ENCODE peak calls at places on chromosomes 3 and 15, in four cellular contexts. W is HCT116, Z is K562, L is HepG2. P is an unnamed sample.

GRCh38 chr3:33417051-33417673 is 23.0 kb downstream of the UBP1 start:
- DNase-seq in L (no peak), W (no peak), Z (no peak), P (no peak)

GRCh38 chr3:39383913-39384664 is 919 bp downstream of the SLC25A38 start:
- DNase-seq in W (peak), L (peak), Z (peak), P (no peak)

GRCh38 chr3:185335799-185336198 is 27.1 kb upstream of the MAP3K13 start:
- DNase-seq in W (peak), L (peak), Z (no peak), P (peak)

GRCh38 chr3:185402561-185402960 is 39.6 kb downstream of the MAP3K13 start:
- DNase-seq in W (no peak), Z (no peak), L (no peak), P (no peak)

GRCh38 chr3:15271030-15271429 is 61.4 kb downstream of the SH3BP5 start:
- DNase-seq in L (no peak), Z (no peak), W (no peak), P (no peak)

GRCh38 chr3:186821429-186822367 is 15.4 kb upstream of the RFC4 start:
- DNase-seq in L (peak), W (peak), Z (peak), P (peak)

GRCh38 chr3:189270248-189270832 is 98.6 kb downstream of the TPRG1 start:
- DNase-seq in Z (no peak), L (peak), W (peak), P (peak)

GRCh38 chr15:40782609-40783227 is 12.9 kb downstream of the C15orf62 start:
- DNase-seq in W (peak), L (peak), Z (peak), P (peak)

GRCh38 chr3:186109897-186110803 is 1.3 kb upstream of the ETV5 start:
- DNase-seq in W (no peak), Z (peak), L (no peak), P (no peak)

GRCh38 chr3:10697918-10698317 is 118.1 kb upstream of the SLC6A11 start:
- DNase-seq in Z (peak), L (no peak), W (peak), P (no peak)

DNA sequence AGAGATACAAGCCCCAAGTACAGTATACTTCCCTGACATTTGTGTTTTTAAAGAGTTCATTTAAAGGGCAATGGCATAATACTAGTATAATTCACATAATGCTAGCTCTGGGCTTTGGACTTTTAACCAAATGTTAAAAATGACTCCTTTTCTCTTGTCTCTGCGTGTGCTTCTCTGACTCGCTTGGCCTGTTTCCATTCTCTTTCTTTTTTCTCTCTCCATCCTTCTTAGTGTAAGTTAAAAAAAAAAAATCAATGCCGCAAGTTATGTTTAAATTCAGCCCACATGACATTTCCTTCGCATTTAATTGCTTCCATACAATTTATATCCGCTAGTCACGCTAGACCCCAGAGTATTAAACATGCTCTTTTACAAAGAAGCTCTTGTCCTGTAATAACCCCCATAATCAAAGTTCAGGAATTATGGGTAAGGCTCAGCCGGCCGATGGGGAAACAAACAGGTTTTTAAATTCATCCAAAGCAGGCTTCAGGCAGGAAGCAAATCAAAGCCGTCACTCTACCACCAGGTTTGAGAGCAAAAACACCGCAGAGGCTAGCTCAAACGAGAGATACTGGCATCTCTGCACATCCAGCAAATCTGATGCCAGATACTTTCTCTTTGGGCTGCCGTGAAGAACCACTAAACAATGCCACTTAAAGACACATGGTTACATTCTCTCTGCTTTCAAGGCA is 19.3 kb downstream of the WWTR1 start:
- DNase-seq in W (no peak), Z (no peak), L (no peak), P (no peak)
- H3K27ac ChIP-seq in W (no peak), Z (no peak), L (peak), P (peak)

DNA sequence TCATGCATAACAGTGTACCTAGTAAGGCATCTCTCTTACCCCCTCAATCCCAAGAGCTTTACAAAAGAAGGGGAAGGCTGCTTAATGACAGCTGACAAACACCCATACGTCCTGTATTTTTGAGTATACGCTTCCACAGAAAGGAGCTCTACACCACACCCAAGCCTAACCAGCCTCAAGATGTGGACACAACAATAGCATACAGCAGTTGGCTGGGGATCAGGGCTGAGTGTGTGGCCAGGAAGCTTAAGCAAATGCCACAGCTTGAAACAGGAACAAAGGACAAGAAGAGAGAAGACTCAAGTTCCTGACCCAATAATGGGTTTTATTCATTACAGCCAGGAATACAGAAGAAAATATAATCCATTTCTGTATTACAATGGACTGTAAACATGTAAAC is 6.9 kb downstream of the HEXA start:
- DNase-seq in L (no peak), Z (no peak), W (no peak), P (no peak)
- TF ChIP-seq TCF7L2 in L (no peak), Z (no peak), W (no peak), P (no peak)

GRCh38 chr3:177318559-177318958 is 121.3 kb upstream of the TBL1XR1 start:
- DNase-seq in W (no peak), L (no peak), Z (no peak), P (no peak)

GRCh38 chr3:177321819-177322218 is 124.5 kb upstream of the TBL1XR1 start:
- DNase-seq in W (no peak), L (no peak), Z (no peak), P (no peak)

GRCh38 chr3:177320765-177321247 is 123.5 kb upstream of the TBL1XR1 start:
- DNase-seq in L (no peak), W (no peak), Z (no peak), P (no peak)

GRCh38 chr3:177317247-177317646 is 120.0 kb upstream of the TBL1XR1 start:
- DNase-seq in W (no peak), Z (no peak), L (no peak), P (no peak)

GRCh38 chr3:177322846-177323245 is 125.6 kb upstream of the TBL1XR1 start:
- DNase-seq in W (no peak), Z (no peak), L (no peak), P (no peak)
- H3K27ac ChIP-seq in W (no peak), Z (no peak), L (no peak), P (peak)

GRCh38 chr3:44042772-44043171 is 198.9 kb upstream of the TOPAZ1 start:
- DNase-seq in Z (no peak), W (no peak), L (no peak), P (no peak)

GRCh38 chr3:44048949-44049348 is 192.7 kb upstream of the TOPAZ1 start:
- DNase-seq in L (no peak), Z (no peak), W (no peak), P (no peak)

GRCh38 chr3:44047796-44048195 is 193.9 kb upstream of the TOPAZ1 start:
- DNase-seq in W (no peak), Z (no peak), L (no peak), P (no peak)

GRCh38 chr3:44048196-44048924 is 193.3 kb upstream of the TOPAZ1 start:
- DNase-seq in W (no peak), Z (no peak), L (no peak), P (no peak)

DNA sequence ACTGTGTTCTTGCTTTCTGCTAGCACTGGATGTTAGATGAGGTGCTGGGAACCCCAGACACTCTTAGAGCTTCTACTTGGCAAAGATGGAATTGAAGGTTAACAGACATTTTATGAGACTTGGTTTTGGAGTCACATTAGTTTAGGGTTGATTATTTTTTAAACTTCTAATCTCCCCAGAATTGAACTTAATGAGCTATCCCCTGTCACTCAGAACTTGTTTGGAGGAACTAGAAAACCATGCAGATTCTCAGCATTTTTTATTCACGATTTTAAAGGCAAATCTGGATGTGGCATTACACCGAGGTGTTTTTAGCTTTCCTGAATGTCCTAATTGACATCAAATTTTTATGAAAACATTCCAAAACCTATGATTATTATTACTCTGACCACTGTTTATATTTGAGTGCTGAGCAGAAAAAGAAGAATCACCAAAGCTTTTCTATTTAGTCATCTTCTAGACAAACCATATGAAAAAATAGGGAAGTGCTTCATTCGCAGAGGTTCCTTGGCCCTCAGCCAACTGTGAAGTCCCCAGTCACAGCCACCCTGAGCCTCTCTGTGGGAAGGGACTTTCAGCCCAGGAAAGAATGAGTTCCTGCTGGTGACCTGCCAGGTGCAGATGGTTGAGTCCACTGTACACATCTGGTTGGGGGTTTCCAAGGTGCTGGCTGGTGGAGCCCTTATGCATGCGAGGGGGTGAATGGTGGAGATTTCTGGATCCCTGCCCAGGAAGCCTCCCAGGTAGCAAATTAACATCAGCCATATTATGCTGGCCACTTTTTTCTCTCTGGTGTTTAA is 196.0 kb upstream of the TOPAZ1 start:
- DNase-seq in W (no peak), L (no peak), Z (peak), P (no peak)
- TF ChIP-seq TCF7L2 in W (no peak), L (no peak), Z (no peak), P (no peak)

GRCh38 chr3:128993461-128994172 is at the start of gene CFAP92:
- DNase-seq in Z (peak), L (no peak), W (peak), P (no peak)
- H3K27ac ChIP-seq in Z (no peak), L (no peak), W (no peak), P (no peak)